ENCODE peak calls at places on chromosomes 2 and 18, in eight cellular contexts. W is HCT116, P is HL-60, Z is breast epithelium, Q is spleen, D is H1, T is stomach, I is K562. L is an unnamed sample.

GRCh38 chr2:178836807-178837206 is 29.6 kb upstream of the TTN start:
- DNase-seq in W (no peak), P (no peak), Z (no peak), Q (no peak), D (no peak), T (no peak), I (no peak), L (no peak)

GRCh38 chr18:3383381-3383915 is 66.5 kb upstream of the TGIF1 start:
- DNase-seq in W (no peak), P (no peak), Z (no peak), Q (no peak), D (no peak), T (no peak), I (no peak), L (no peak)

GRCh38 chr2:143481728-143482127 is 352.5 kb downstream of the ARHGAP15 start:
- DNase-seq in W (no peak), P (no peak), Z (no peak), Q (no peak), D (no peak), T (no peak), I (no peak), L (no peak)

GRCh38 chr2:37417321-37417720 is 72.9 kb downstream of the QPCT start:
- DNase-seq in W (no peak), P (no peak), Z (no peak), Q (no peak), D (no peak), T (no peak), I (no peak), L (no peak)

GRCh38 chr18:5890261-5890605 is 5.1 kb downstream of the TMEM200C start:
- DNase-seq in W (no peak), P (no peak), Z (no peak), Q (no peak), D (peak), T (no peak), I (no peak), L (no peak)

GRCh38 chr2:37652199-37652640 is 19.2 kb downstream of the CDC42EP3 start:
- DNase-seq in W (peak), P (no peak), Z (no peak), Q (no peak), D (no peak), T (no peak), I (no peak), L (no peak)

GRCh38 chr2:227413371-227413770 is 25.6 kb upstream of the SCYGR1 start:
- DNase-seq in W (no peak), P (no peak), Z (no peak), Q (no peak), D (no peak), T (no peak), I (no peak), L (no peak)

GRCh38 chr18:67634631-67635338 is 118.3 kb upstream of the DSEL start:
- DNase-seq in W (no peak), P (no peak), Z (no peak), Q (no peak), D (no peak), T (no peak), I (no peak), L (no peak)

GRCh38 chr2:210324458-210324857 is 9.5 kb upstream of the MYL1 start:
- DNase-seq in W (no peak), P (no peak), Z (no peak), Q (no peak), D (no peak), T (no peak), I (no peak), L (no peak)

GRCh38 chr2:238114331-238114841 is 14.2 kb downstream of the ESPNL start:
- DNase-seq in W (no peak), P (no peak), Z (no peak), Q (peak), D (no peak), T (no peak), I (peak), L (no peak)

GRCh38 chr2:124112255-124112654 is 87.2 kb downstream of the CNTNAP5 start:
- DNase-seq in W (no peak), P (no peak), Z (no peak), Q (no peak), D (no peak), T (no peak), I (no peak), L (no peak)

GRCh38 chr2:238803996-238804395 is 43.9 kb upstream of the TWIST2 start:
- DNase-seq in W (no peak), P (no peak), Z (no peak), Q (no peak), D (no peak), T (no peak), I (no peak), L (peak)

GRCh38 chr2:224098473-224098872 is 59.4 kb upstream of the SERPINE2 start:
- DNase-seq in W (no peak), P (no peak), Z (no peak), Q (no peak), D (no peak), T (no peak), I (no peak), L (peak)

GRCh38 chr2:241225545-241225944 is 37.1 kb downstream of the ANO7 start:
- DNase-seq in W (no peak), P (no peak), Z (no peak), Q (peak), D (no peak), T (no peak), I (no peak), L (no peak)

GRCh38 chr2:241226723-241227634 is 38.5 kb downstream of the ANO7 start:
- DNase-seq in W (no peak), P (no peak), Z (no peak), Q (peak), D (no peak), T (no peak), I (no peak), L (no peak)

GRCh38 chr2:241224851-241225438 is 36.5 kb downstream of the ANO7 start:
- DNase-seq in W (no peak), P (no peak), Z (no peak), Q (peak), D (no peak), T (no peak), I (no peak), L (no peak)

GRCh38 chr2:241227635-241227993 is 39.1 kb downstream of the ANO7 start:
- DNase-seq in W (no peak), P (no peak), Z (no peak), Q (no peak), D (no peak), T (no peak), I (no peak), L (no peak)

GRCh38 chr2:241225983-241226382 is 37.5 kb downstream of the ANO7 start:
- DNase-seq in W (no peak), P (no peak), Z (no peak), Q (no peak), D (no peak), T (no peak), I (no peak), L (no peak)
- TF ChIP-seq POLR2AphosphoS5 in W (no peak), P (peak), Z (no peak), Q (no peak), D (no peak), T (no peak), I (no peak), L (no peak)

GRCh38 chr2:207643892-207644291 is 18.7 kb upstream of the METTL21A start:
- DNase-seq in W (no peak), P (no peak), Z (no peak), Q (no peak), D (no peak), T (no peak), I (no peak), L (no peak)

GRCh38 chr2:207635468-207636200 is 10.4 kb upstream of the METTL21A start:
- DNase-seq in W (no peak), P (no peak), Z (no peak), Q (no peak), D (no peak), T (no peak), I (no peak), L (no peak)

GRCh38 chr2:207640160-207640559 is 15.0 kb upstream of the METTL21A start:
- DNase-seq in W (no peak), P (no peak), Z (no peak), Q (no peak), D (no peak), T (no peak), I (no peak), L (no peak)

GRCh38 chr2:207640661-207641060 is 15.5 kb upstream of the METTL21A start:
- DNase-seq in W (no peak), P (no peak), Z (no peak), Q (no peak), D (no peak), T (no peak), I (no peak), L (no peak)
- H3K4me3 ChIP-seq in W (no peak), P (no peak), Z (no peak), Q (no peak), D (no peak), T (no peak), I (no peak), L (no peak)

GRCh38 chr2:29691386-29691950 is 229.9 kb downstream of the ALK start:
- DNase-seq in W (no peak), P (no peak), Z (no peak), Q (no peak), D (no peak), T (no peak), I (no peak), L (no peak)
- TF ChIP-seq POLR2AphosphoS5 in W (no peak), P (no peak), Z (no peak), Q (no peak), D (no peak), T (no peak), I (no peak), L (no peak)

DNA sequence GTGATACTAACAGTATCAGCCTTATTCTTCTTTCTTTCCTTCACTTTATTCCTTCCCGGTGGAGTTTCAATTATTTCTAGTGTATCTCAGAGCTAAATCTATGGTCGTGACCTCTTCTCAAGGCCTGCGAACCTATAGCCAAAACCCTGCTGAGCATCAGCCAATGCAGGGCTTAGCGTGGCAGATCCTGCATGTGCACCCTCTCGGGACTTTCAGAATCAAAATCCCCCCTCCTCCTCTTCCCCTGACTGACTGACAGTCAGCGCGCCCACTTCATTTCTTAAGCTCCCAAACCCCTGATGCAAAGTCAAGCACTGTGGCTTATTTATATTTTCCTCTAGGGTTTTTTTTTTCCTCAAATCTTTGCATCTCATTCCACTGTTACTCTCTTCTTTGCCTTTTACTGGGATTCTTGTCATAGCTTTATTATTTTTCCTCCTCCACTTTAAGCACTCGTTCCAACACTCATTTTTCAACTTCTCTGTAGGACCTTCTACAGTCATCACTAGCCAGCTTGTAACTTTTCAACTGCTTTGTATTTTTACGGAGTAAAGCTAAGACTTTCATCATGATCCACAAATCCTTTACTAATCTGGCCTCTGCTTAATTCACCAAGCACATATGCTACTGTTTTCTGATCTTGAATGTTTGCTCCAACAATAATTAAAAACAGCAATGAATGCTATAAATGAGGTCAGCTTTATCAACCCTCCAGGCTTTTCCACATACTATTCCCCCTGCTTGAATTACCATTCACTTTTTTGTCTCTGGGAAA is 896.5 kb upstream of the PIK3C3 start:
- DNase-seq in W (no peak), P (no peak), Z (no peak), Q (no peak), D (no peak), T (no peak), I (no peak), L (no peak)
- H3K4me3 ChIP-seq in W (no peak), P (no peak), Z (no peak), Q (no peak), D (no peak), T (no peak), I (no peak), L (no peak)